ENCODE peak calls at places on chromosomes 2 and 18, in six cellular contexts. P is mammary epithelial cell, H is HCT116, X is neural progenitor cell, E is hepatocyte, Q is K562. L is an unnamed sample.

GRCh38 chr2:122480381-122481243 is 725.2 kb downstream of the TSN start:
- DNase-seq in P (no peak), E (no peak), X (no peak), Q (no peak), H (no peak), L (peak)

GRCh38 chr18:995641-996040 is 91.0 kb downstream of the ADCYAP1 start:
- DNase-seq in E (no peak), P (peak), H (no peak), X (no peak), Q (no peak), L (no peak)

GRCh38 chr2:73291093-73291460 is 2.3 kb downstream of the EGR4 start:
- DNase-seq in Q (peak), H (no peak), E (peak), P (peak), X (peak), L (peak)

GRCh38 chr18:68874361-68874760 is 76.5 kb downstream of the CCDC102B start:
- DNase-seq in X (no peak), Q (no peak), H (no peak), P (no peak), E (no peak), L (no peak)

GRCh38 chr2:20665261-20666113 is 1.5 kb upstream of the GDF7 start:
- DNase-seq in E (no peak), X (peak), H (no peak), Q (no peak), P (no peak), L (no peak)

GRCh38 chr2:106575955-106576354 is 88.8 kb downstream of the CD8B2 start:
- DNase-seq in E (peak), X (peak), Q (no peak), P (no peak), H (no peak), L (no peak)

GRCh38 chr2:235098273-235098672 is 146.5 kb downstream of the SH3BP4 start:
- DNase-seq in P (no peak), X (no peak), E (no peak), Q (no peak), H (no peak), L (no peak)

GRCh38 chr2:195613922-195614321 is 43.1 kb upstream of the SLC39A10 start:
- DNase-seq in H (no peak), Q (peak), X (no peak), P (peak), E (peak), L (peak)

GRCh38 chr2:200396726-200397348 is 90.3 kb downstream of the SPATS2L start:
- DNase-seq in P (peak), Q (no peak), E (peak), X (no peak), H (no peak), L (no peak)

GRCh38 chr18:49664086-49664890 is 102.4 kb downstream of the LIPG start:
- DNase-seq in H (no peak), X (no peak), P (no peak), Q (peak), E (no peak), L (no peak)

GRCh38 chr2:230900336-230900995 is 24.6 kb downstream of the GPR55 start:
- DNase-seq in E (no peak), Q (no peak), X (no peak), H (no peak), P (no peak), L (no peak)

GRCh38 chr2:95525294-95526035 is 40.9 kb upstream of the TRIM43B start:
- DNase-seq in P (no peak), H (no peak), X (no peak), E (no peak), Q (no peak), L (no peak)

GRCh38 chr18:8948471-8949149 is 153.9 kb upstream of the NDUFV2 start:
- DNase-seq in P (peak), X (no peak), E (peak), Q (peak), H (no peak), L (peak)

GRCh38 chr2:32825291-32825712 is 121.5 kb upstream of the LTBP1 start:
- DNase-seq in H (no peak), E (peak), Q (no peak), P (peak), X (no peak), L (peak)

DNA sequence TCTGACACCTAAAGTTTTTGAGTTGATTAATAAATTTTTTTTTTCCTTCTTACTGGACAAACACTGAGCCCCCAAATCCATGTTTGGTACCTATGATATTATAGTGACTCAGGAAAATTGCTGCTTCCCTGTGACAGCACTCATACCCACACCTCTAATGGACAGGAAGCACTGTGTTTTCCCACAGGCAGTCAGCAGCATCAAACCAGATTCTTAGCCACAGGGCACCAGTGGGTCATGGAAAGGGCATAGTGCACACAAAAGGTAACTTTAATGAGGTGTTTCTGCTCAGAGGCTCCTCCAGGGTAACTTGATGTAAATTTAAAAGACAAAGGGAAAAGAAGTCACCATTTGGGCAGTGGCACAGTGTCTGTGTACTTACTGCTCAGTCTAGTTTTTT is 34.1 kb downstream of the SERPINB11 start:
- DNase-seq in E (no peak), P (peak), X (no peak), Q (no peak), H (peak), L (no peak)
- H3K27ac ChIP-seq in E (no peak), P (peak), X (no peak), Q (no peak), H (no peak), L (no peak)

DNA sequence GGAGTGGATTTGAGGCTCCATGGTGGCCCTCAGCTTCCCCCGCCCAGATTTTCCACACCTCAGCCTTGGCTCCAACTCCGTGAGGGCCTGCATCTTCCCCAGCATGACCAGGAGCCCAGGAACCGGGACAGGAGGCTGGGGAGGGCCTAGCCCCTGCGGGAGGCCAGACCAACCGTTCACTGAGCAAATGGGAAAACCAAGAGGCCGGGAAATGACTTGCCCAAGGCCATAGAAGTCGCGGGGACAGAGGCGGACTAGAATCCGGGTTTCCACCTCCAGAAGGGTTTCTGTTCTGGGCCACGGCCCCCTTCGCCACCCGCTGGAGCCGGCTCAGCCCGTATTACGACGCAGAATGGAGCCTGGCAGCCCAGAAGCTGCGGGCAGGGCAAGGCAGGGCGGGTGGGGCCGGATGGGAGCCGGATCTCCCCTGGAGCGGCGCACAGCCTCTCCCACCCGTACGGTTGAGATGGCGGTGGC is 7.9 kb upstream of the CRYBA2 start:
- DNase-seq in P (no peak), Q (no peak), H (no peak), X (no peak), E (peak), L (no peak)
- TF ChIP-seq EZH2 in P (no peak), Q (no peak), H (no peak), X (peak), E (no peak), L (no peak)

GRCh38 chr18:11153096-11153495 is 3.7 kb upstream of the PIEZO2 start:
- DNase-seq in E (no peak), X (no peak), Q (no peak), H (no peak), P (no peak), L (no peak)

GRCh38 chr18:11154983-11155759 is 5.8 kb upstream of the PIEZO2 start:
- DNase-seq in P (no peak), H (no peak), Q (no peak), X (no peak), E (no peak), L (no peak)

GRCh38 chr18:11150271-11150615 is 874 bp upstream of the PIEZO2 start:
- DNase-seq in P (no peak), E (no peak), Q (no peak), H (no peak), X (peak), L (peak)

GRCh38 chr18:11156977-11157376 is 7.6 kb upstream of the PIEZO2 start:
- DNase-seq in H (no peak), P (no peak), X (no peak), E (no peak), Q (no peak), L (no peak)

DNA sequence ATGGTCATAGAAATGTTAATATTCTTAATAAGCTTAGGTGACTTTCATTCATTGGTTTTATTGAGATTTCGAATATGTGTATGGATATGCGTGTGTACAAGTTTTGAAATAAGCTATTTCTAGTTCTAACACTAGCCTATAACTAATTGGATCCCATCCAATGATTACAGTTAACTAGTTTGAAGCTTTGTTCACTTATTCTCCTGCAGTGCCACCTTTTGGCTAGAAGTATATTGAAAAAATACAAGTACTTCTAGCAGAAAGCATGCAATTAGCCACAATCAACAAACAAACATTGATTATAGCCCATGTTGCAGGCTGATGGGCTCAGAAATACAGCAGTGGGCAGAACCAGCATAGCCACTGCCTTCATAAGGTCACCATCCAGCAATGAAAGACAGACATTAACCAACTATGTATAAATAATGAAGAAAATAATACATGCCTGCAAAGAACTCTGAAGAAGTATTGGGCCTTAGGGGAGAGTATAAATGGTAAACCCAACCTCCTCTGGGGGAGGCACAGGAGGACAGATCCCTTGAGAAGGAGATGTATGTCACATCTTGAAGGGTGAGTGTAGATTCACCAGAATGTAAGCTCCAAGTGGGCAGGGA is 5.1 kb upstream of the PIEZO2 start:
- DNase-seq in H (peak), P (peak), X (peak), Q (peak), E (peak), L (peak)
- TF ChIP-seq CTCF in H (peak), P (peak), X (peak), Q (peak), E (peak), L (peak)

GRCh38 chr2:42298132-42298531 is 62.9 kb downstream of the COX7A2L start:
- DNase-seq in X (no peak), Q (no peak), E (no peak), P (no peak), H (no peak), L (no peak)
- H3K27ac ChIP-seq in X (no peak), Q (no peak), E (no peak), P (no peak), H (no peak), L (peak)

GRCh38 chr2:468631-469310 is 180.9 kb upstream of the ALKAL2 start:
- DNase-seq in P (no peak), E (no peak), H (no peak), Q (no peak), X (no peak), L (peak)
- TF ChIP-seq EZH2 in P (no peak), E (no peak), H (no peak), Q (peak), X (no peak), L (no peak)

DNA sequence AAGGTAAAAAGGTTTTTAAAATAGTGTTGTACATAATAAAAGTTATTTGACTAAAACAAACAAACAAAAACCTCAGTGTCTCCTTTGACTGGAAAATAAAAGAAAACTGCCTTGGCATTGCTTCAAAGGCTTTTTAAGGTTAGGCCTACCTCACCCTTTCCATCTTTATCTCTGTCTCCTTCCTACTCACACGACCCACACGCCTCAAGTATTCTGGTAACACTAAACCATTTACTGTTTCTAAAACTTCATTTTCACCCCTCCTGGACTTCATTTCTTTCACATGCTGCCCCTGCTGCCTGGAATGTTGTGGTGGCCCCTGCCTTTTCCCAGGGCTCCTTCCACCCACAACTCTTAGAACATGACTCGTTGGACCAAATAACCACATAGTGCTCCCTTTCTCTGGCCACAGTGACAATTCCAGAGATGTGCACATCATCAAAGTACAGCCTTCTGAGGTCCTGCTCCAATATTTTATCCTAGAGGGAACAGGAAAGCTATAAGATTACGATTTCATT is 54.0 kb downstream of the ERBB4 start:
- DNase-seq in P (no peak), H (no peak), X (peak), E (no peak), Q (no peak), L (no peak)
- TF ChIP-seq CTCF in P (no peak), H (peak), X (peak), E (no peak), Q (no peak), L (no peak)

DNA sequence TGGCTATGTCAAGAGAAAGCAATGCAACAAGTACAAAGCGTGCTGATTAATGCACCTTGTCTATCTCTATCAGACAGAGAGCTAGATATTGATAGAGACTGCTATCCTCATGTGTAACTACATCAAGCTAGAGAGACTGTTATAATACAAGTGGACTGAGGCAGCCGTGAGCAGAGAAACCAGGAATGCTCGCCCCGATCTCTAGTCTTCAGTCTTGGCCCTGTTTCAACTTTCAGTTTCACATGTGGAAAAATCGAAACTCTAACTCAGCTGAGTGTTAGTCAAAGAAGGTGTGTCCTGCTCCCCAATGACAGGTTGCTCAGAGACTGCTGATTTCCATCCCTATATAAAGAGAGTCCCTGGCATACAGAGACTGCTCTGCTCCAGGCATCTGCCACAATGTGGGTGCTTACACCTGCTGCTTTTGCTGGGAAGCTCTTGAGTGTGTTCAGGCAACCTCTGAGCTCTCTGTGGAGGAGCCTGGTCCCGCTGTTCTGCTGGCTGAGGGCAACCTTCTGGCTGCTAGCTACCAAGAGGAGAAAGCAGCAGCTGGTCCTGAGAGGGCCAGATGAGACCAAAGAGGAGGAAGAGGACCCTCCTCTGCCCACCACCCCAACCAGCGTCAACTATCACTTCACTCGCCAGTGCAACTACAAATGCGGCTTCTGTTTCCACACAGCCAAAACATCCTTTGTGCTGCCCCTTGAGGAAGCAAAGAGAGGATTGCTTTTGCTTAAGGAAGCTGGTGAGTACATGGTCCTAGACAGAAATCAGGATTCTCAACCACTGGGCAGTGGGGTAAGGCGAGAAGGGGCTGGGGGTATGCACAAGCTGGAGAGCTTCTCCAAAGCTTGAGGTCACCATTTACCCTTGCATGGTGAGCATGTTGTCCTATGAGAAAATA is at the start of gene RSAD2:
- DNase-seq in P (peak), E (peak), H (no peak), Q (peak), X (no peak), L (peak)
- H3K27ac ChIP-seq in P (no peak), E (no peak), H (no peak), Q (no peak), X (no peak), L (no peak)

GRCh38 chr18:59265246-59266018 is 7.8 kb downstream of the RAX start:
- DNase-seq in E (no peak), X (peak), Q (peak), P (no peak), H (no peak), L (peak)
- TF ChIP-seq EZH2 in E (no peak), X (peak), Q (no peak), P (peak), H (no peak), L (no peak)

GRCh38 chr2:178069551-178069950 is 3.0 kb downstream of the PDE11A start:
- DNase-seq in P (no peak), X (no peak), E (no peak), Q (peak), H (no peak), L (no peak)
- TF ChIP-seq CTCF in P (peak), X (peak), E (peak), Q (peak), H (no peak), L (no peak)